ENCODE peak calls at places on chromosomes 4 and X, in nine cellular contexts. L, Y, M, X, G, K, B, V and E are unnamed samples.
A peak's percentile ranks its signal among the peaks of the same experiment; 100 is the strongest.

GRCh38 chrX:17635231-17635630 is 102.1 kb upstream of the SCML1 start:
- DNase-seq in G (no peak), Y (no peak), V (peak; percentile 85), B (no peak), X (peak; percentile 51), L (no peak), K (no peak), M (no peak), E (no peak)

GRCh38 chr4:149164282-149164681 is 651.4 kb downstream of the IQCM start:
- DNase-seq in Y (no peak), X (peak; percentile 12), V (peak; percentile 4), M (no peak), B (no peak), G (no peak), K (peak; percentile 65), L (no peak), E (no peak)

GRCh38 chr4:129254526-129254925 is 158.6 kb downstream of the C4orf33 start:
- DNase-seq in K (no peak), L (no peak), X (no peak), M (no peak), Y (no peak), B (no peak), G (no peak), V (no peak), E (no peak)

GRCh38 chrX:134237363-134237702 is 351 bp downstream of the CCDC160 start:
- DNase-seq in B (no peak), M (no peak), L (no peak), K (no peak), Y (no peak), X (no peak), V (peak; percentile 11), G (no peak), E (no peak)

GRCh38 chrX:103376118-103376978 is at the start of gene BEX3:
- DNase-seq in L (peak; percentile 42), B (peak; percentile 27), V (peak; percentile 54), M (peak; percentile 47), Y (peak; percentile 71), X (peak; percentile 81), K (no peak), G (peak; percentile 21), E (no peak)

GRCh38 chrX:133783273-133783672 is 202.1 kb downstream of the GPC3 start:
- DNase-seq in G (no peak), K (no peak), Y (no peak), B (peak; percentile 14), X (no peak), V (no peak), M (no peak), L (no peak), E (no peak)

GRCh38 chr4:4460759-4461158 is 73.9 kb downstream of the NSG1 start:
- DNase-seq in V (no peak), G (no peak), B (no peak), M (no peak), Y (no peak), X (no peak), L (no peak), K (no peak), E (no peak)

GRCh38 chr4:3145251-3145908 is 70.9 kb downstream of the HTT start:
- DNase-seq in Y (no peak), B (no peak), V (no peak), G (no peak), X (no peak), M (no peak), L (no peak), K (no peak), E (no peak)

GRCh38 chrX:68332156-68332823 is 101.0 kb downstream of the OPHN1 start:
- DNase-seq in V (no peak), L (no peak), K (peak; percentile 3), B (no peak), G (no peak), Y (no peak), X (no peak), M (no peak), E (no peak)

GRCh38 chr4:76061977-76062376 is 12.5 kb upstream of the ART3 start:
- DNase-seq in Y (no peak), L (no peak), M (no peak), G (no peak), K (no peak), V (no peak), B (peak; percentile 52), X (no peak), E (no peak)

GRCh38 chrX:72258174-72258573 is 18.9 kb downstream of the RPS4X start:
- DNase-seq in V (peak; percentile 20), B (no peak), L (no peak), K (peak; percentile 42), M (no peak), G (no peak), X (no peak), Y (no peak), E (no peak)

GRCh38 chrX:152904151-152905080 is 6.5 kb downstream of the ZNF185 start:
- DNase-seq in X (peak; percentile 91), Y (peak; percentile 12), L (peak; percentile 43), M (no peak), B (peak; percentile 71), V (peak; percentile 61), K (no peak), G (peak; percentile 2), E (no peak)

GRCh38 chr4:152577708-152578421 is 42.0 kb upstream of the FBXW7 start:
- DNase-seq in V (no peak), K (no peak), B (no peak), G (no peak), L (no peak), M (no peak), X (no peak), Y (no peak), E (no peak)